ENCODE peak calls at places on chromosomes 5 and 9, in five cellular contexts. M is SK-N-SH, D is HCT116, F is HepG2, W is GM12878. X is an unnamed sample.

GRCh38 chr9:70421272-70422180 is 7.1 kb upstream of the KLF9 start:
- DNase-seq in M (no peak), D (no peak), F (no peak), W (no peak), X (no peak)

GRCh38 chr9:71886015-71886414 is 25.0 kb downstream of the ABHD17B start:
- DNase-seq in M (no peak), D (no peak), F (no peak), W (no peak), X (no peak)

GRCh38 chr5:307306-307705 is 14.2 kb upstream of the AHRR start:
- DNase-seq in M (no peak), D (no peak), F (no peak), W (no peak), X (no peak)

GRCh38 chr5:94785111-94785510 is 166.6 kb downstream of the SLF1 start:
- DNase-seq in M (peak), D (no peak), F (no peak), W (no peak), X (no peak)

GRCh38 chr9:26524225-26524624 is 368.4 kb downstream of the CAAP1 start:
- DNase-seq in M (no peak), D (no peak), F (no peak), W (no peak), X (no peak)

GRCh38 chr9:127366594-127366993 is 30.4 kb upstream of the SLC2A8 start:
- DNase-seq in M (no peak), D (no peak), F (no peak), W (no peak), X (no peak)

GRCh38 chr9:32251539-32251938 is 132.9 kb upstream of the ACO1 start:
- DNase-seq in M (peak), D (peak), F (peak), W (peak), X (peak)

GRCh38 chr5:137730331-137730730 is 5.6 kb downstream of the KLHL3 start:
- DNase-seq in M (no peak), D (no peak), F (no peak), W (no peak), X (no peak)

GRCh38 chr9:113488490-113488889 is 25.0 kb downstream of the RGS3 start:
- DNase-seq in M (no peak), D (no peak), F (no peak), W (no peak), X (no peak)

GRCh38 chr9:111559000-111559610 is 34.1 kb downstream of the ZNF483 start:
- DNase-seq in M (no peak), D (no peak), F (no peak), W (no peak), X (no peak)

GRCh38 chr5:55600536-55601208 is 65.9 kb upstream of the PLPP1 start:
- DNase-seq in M (peak), D (no peak), F (no peak), W (no peak), X (no peak)

GRCh38 chr5:107388111-107388861 is 282.5 kb downstream of the EFNA5 start:
- DNase-seq in M (peak), D (no peak), F (no peak), W (peak), X (no peak)

GRCh38 chr5:168047043-168047668 is 244.3 kb upstream of the WWC1 start:
- DNase-seq in M (peak), D (peak), F (peak), W (peak), X (no peak)

GRCh38 chr9:96232539-96233241 is 69.3 kb downstream of the HSD17B3 start:
- DNase-seq in M (peak), D (no peak), F (peak), W (no peak), X (peak)

GRCh38 chr9:120532475-120532874 is 47.5 kb downstream of the CDK5RAP2 start:
- DNase-seq in M (no peak), D (peak), F (no peak), W (no peak), X (no peak)

GRCh38 chr9:115575147-115575546 is 457.2 kb upstream of the TNC start:
- DNase-seq in M (no peak), D (no peak), F (no peak), W (no peak), X (no peak)

GRCh38 chr9:38318755-38319495 is 73.6 kb upstream of the ALDH1B1 start:
- DNase-seq in M (peak), D (no peak), F (no peak), W (peak), X (no peak)

GRCh38 chr5:133709074-133709676 is 96.8 kb upstream of the FSTL4 start:
- DNase-seq in M (no peak), D (no peak), F (no peak), W (no peak), X (no peak)

GRCh38 chr5:135212361-135213033 is 178.5 kb upstream of the PITX1 start:
- DNase-seq in M (no peak), D (no peak), F (no peak), W (no peak), X (no peak)
- TF ChIP-seq ZBTB33 in M (no peak), D (no peak), F (no peak), W (no peak), X (no peak)

GRCh38 chr5:6820851-6821479 is 107.7 kb downstream of the TENT4A start:
- DNase-seq in M (peak), D (peak), F (peak), W (no peak), X (peak)

GRCh38 chr5:6819521-6819920 is 106.3 kb downstream of the TENT4A start:
- DNase-seq in M (no peak), D (no peak), F (no peak), W (no peak), X (no peak)

GRCh38 chr5:6822556-6823343 is 109.5 kb downstream of the TENT4A start:
- DNase-seq in M (no peak), D (no peak), F (no peak), W (no peak), X (no peak)

GRCh38 chr5:6822068-6822467 is 108.8 kb downstream of the TENT4A start:
- DNase-seq in M (no peak), D (no peak), F (no peak), W (no peak), X (no peak)

GRCh38 chr5:6818594-6819512 is 105.6 kb downstream of the TENT4A start:
- DNase-seq in M (no peak), D (no peak), F (no peak), W (no peak), X (no peak)
- TF ChIP-seq ZBTB33 in M (no peak), D (no peak), F (no peak), W (no peak), X (no peak)

GRCh38 chr9:137370865-137371520 is 52.0 kb downstream of the EXD3 start:
- DNase-seq in M (no peak), D (no peak), F (no peak), W (no peak), X (no peak)
- TF ChIP-seq ZBTB33 in M (no peak), D (no peak), F (no peak), W (no peak), X (no peak)

GRCh38 chr9:134968823-134969090 is 51.0 kb upstream of the FCN1 start:
- DNase-seq in M (no peak), D (no peak), F (no peak), W (no peak), X (no peak)

GRCh38 chr9:134966697-134967546 is 49.2 kb upstream of the FCN1 start:
- DNase-seq in M (no peak), D (no peak), F (no peak), W (no peak), X (no peak)

GRCh38 chr9:134967547-134967930 is 49.8 kb upstream of the FCN1 start:
- DNase-seq in M (peak), D (no peak), F (no peak), W (no peak), X (no peak)

GRCh38 chr9:134969401-134969800 is 51.7 kb upstream of the FCN1 start:
- DNase-seq in M (no peak), D (no peak), F (no peak), W (no peak), X (no peak)

DNA sequence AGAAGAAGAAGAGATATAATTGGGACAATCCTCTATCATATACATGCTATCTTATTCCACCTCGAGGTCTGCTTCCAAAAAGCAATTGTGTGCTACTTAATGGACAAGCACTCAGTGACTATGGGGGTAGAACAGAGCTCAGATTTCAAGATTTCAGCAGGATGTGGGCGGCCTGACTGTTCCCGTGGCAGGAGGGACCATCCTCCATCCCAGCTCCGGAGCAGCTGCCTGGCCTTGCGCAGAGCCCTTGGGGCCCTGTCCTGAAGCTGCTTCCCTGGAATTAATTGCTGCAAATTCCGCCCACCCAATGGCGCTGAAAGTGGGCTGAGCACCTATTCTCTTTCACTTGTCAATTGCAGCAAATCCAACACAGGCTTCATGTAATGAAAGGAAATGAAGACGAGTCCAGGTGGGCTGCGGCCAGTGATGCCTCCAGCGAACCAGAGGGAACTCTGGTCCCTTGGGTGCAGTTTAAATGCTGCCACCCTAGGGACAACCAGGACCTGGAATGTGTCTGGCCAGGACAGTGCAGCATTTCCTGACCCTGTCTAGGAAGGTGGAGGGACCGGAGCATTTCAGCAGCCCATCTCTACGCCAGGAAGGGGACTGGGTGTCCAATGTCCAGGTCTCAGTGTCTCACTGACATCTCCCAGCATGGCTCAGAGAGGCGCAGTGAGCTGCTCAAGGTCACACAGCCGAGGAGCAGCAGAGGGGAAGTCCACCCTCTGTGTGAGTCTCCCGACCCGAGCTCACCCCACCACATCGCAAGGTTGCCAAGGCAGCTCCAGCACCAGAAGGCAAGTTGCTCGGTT is 50.5 kb upstream of the FCN1 start:
- DNase-seq in M (peak), D (no peak), F (no peak), W (no peak), X (no peak)
- TF ChIP-seq ZBTB33 in M (no peak), D (no peak), F (no peak), W (no peak), X (no peak)

DNA sequence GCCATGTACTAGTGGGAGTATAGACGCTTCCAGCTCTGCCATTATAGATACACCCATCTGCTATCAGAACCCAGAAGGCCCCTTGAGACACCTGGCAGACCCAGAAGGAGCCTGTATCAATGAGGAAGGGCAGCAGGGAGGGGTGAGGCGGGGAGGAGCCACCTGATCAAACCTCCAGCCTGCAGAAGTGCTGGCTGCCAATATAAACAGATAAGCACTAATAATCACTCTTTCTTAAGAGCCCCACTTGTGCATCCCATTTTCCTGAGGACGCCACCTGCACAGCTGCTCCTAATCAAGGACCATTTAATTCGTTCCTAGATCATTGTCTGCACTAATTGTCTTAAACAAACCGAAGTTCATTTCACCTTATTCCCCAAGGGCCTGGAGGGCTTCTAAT is 75.0 kb upstream of the NEK6 start:
- DNase-seq in M (no peak), D (no peak), F (no peak), W (no peak), X (no peak)
- TF ChIP-seq ZBTB33 in M (no peak), D (no peak), F (no peak), W (no peak), X (no peak)

DNA sequence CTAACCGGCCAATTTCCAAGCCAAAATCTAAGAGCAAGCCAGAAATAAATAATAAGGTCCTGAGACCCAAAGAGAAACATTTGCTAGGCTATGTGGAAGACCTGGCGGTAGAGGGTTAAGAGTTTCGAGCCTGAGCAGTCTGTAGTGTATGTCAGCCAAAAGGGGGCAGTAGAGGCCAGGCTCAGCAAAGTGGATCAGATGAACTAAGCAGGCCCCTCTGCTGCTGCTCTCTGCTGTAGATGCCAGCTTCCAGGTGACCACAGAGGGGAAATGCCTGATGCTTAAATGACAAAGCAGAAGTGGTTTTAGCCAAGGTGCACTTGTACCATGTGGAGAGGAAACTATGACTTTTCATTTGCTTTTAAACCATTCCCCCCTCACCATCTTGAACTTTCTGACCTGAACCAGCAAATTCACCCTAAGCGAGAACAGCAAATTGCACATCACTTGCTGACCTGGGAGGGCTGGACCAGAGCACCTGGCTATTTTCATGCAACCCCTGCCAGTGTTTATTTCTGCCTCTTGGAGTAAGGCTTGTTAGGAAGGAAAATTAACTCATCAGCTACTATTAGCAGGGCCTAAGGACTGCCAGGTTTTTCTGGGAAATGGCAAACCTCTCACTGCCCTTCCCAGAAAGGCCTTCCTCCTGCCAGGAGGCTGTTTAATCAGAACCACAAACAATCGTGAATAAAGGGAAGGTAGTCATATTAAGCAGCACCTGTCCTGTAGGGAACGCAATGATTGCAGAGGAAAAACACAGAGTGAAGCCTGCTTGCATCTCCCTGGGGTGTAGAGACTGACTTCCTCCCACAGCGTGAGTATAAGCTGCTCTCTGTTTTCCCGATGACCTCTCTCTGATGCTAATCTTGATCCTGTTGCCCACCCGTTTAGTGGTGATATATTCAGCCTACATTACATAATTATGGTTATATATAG is 818.2 kb downstream of the TLR4 start:
- DNase-seq in M (peak), D (no peak), F (peak), W (peak), X (peak)
- TF ChIP-seq ZBTB33 in M (no peak), D (no peak), F (no peak), W (no peak), X (no peak)

GRCh38 chr5:80959768-80960442 is at the start of gene RASGRF2:
- DNase-seq in M (peak), D (no peak), F (peak), W (no peak), X (no peak)
- TF ChIP-seq ZBTB33 in M (no peak), D (no peak), F (peak), W (no peak), X (no peak)